ENCODE peak calls at places on chromosomes 6 and 20, in six cellular contexts. One of them, this sample, is unnamed.
A peak's percentile ranks its signal among the peaks of the same experiment; 100 is the strongest.

GRCh38 chr6:141326925-141327324 is 805.8 kb upstream of the GJE1 start:
- DNase-seq in prostate gland: no peak
- DNase-seq in sigmoid colon: no peak
- DNase-seq in stomach: no peak
- DNase-seq in GM23338: no peak
- DNase-seq in spleen: no peak
- DNase-seq in this sample: no peak

GRCh38 chr6:130500693-130501092 is 134.9 kb downstream of the TMEM200A start:
- DNase-seq in prostate gland: no peak
- DNase-seq in sigmoid colon: no peak
- DNase-seq in stomach: no peak
- DNase-seq in GM23338: no peak
- DNase-seq in spleen: no peak
- DNase-seq in this sample: no peak

GRCh38 chr6:112116215-112116614 is 28.8 kb downstream of the FAM229B start:
- DNase-seq in prostate gland: no peak
- DNase-seq in sigmoid colon: no peak
- DNase-seq in stomach: no peak
- DNase-seq in GM23338: peak; percentile 30
- DNase-seq in spleen: no peak
- DNase-seq in this sample: no peak

GRCh38 chr20:61731363-61732181 is 334.1 kb downstream of the TAF4 start:
- DNase-seq in prostate gland: no peak
- DNase-seq in sigmoid colon: no peak
- DNase-seq in stomach: no peak
- DNase-seq in GM23338: no peak
- DNase-seq in spleen: peak; percentile 57
- DNase-seq in this sample: no peak

GRCh38 chr6:154138806-154139205 is 99.8 kb downstream of the OPRM1 start:
- DNase-seq in prostate gland: no peak
- DNase-seq in sigmoid colon: no peak
- DNase-seq in stomach: no peak
- DNase-seq in GM23338: no peak
- DNase-seq in spleen: no peak
- DNase-seq in this sample: no peak

GRCh38 chr6:86306210-86306609 is 631.1 kb upstream of the HTR1E start:
- DNase-seq in prostate gland: no peak
- DNase-seq in sigmoid colon: no peak
- DNase-seq in stomach: no peak
- DNase-seq in GM23338: no peak
- DNase-seq in spleen: peak; percentile 53
- DNase-seq in this sample: no peak

GRCh38 chr20:24634855-24635254 is 165.4 kb downstream of the SYNDIG1 start:
- DNase-seq in prostate gland: no peak
- DNase-seq in sigmoid colon: no peak
- DNase-seq in stomach: no peak
- DNase-seq in GM23338: peak; percentile 24
- DNase-seq in spleen: no peak
- DNase-seq in this sample: no peak

GRCh38 chr20:9068232-9068781 is 580 bp upstream of the PLCB4 start:
- DNase-seq in prostate gland: peak; percentile 40
- DNase-seq in sigmoid colon: peak; percentile 70
- DNase-seq in stomach: peak; percentile 70
- DNase-seq in GM23338: peak; percentile 75
- DNase-seq in spleen: peak; percentile 69
- DNase-seq in this sample: no peak

GRCh38 chr6:5730586-5731263 is 276.0 kb downstream of the NRN1 start:
- DNase-seq in prostate gland: no peak
- DNase-seq in sigmoid colon: no peak
- DNase-seq in stomach: no peak
- DNase-seq in GM23338: no peak
- DNase-seq in spleen: no peak
- DNase-seq in this sample: no peak

GRCh38 chr20:63826753-63827152 is 4.3 kb downstream of the ZBTB46 start:
- DNase-seq in prostate gland: no peak
- DNase-seq in sigmoid colon: no peak
- DNase-seq in stomach: no peak
- DNase-seq in GM23338: no peak
- DNase-seq in spleen: no peak
- DNase-seq in this sample: no peak

GRCh38 chr6:5173862-5174643 is 86.7 kb downstream of the LYRM4 start:
- DNase-seq in prostate gland: no peak
- DNase-seq in sigmoid colon: no peak
- DNase-seq in stomach: no peak
- DNase-seq in GM23338: peak; percentile 33
- DNase-seq in spleen: no peak
- DNase-seq in this sample: peak; percentile 87

GRCh38 chr6:7993952-7994351 is 70.2 kb downstream of the BLOC1S5 start:
- DNase-seq in prostate gland: no peak
- DNase-seq in sigmoid colon: no peak
- DNase-seq in stomach: no peak
- DNase-seq in GM23338: peak; percentile 58
- DNase-seq in spleen: no peak
- DNase-seq in this sample: no peak

GRCh38 chr6:7993399-7993798 is 70.8 kb downstream of the BLOC1S5 start:
- DNase-seq in prostate gland: no peak
- DNase-seq in sigmoid colon: no peak
- DNase-seq in stomach: no peak
- DNase-seq in GM23338: no peak
- DNase-seq in spleen: no peak
- DNase-seq in this sample: no peak

GRCh38 chr6:7991536-7991935 is 72.7 kb downstream of the BLOC1S5 start:
- DNase-seq in prostate gland: no peak
- DNase-seq in sigmoid colon: no peak
- DNase-seq in stomach: no peak
- DNase-seq in GM23338: no peak
- DNase-seq in spleen: no peak
- DNase-seq in this sample: no peak

GRCh38 chr6:7996538-7997225 is 67.5 kb downstream of the BLOC1S5 start:
- DNase-seq in prostate gland: no peak
- DNase-seq in sigmoid colon: peak; percentile 73
- DNase-seq in stomach: no peak
- DNase-seq in GM23338: no peak
- DNase-seq in spleen: no peak
- DNase-seq in this sample: no peak

GRCh38 chr6:7991992-7992815 is 72.0 kb downstream of the BLOC1S5 start:
- DNase-seq in prostate gland: no peak
- DNase-seq in sigmoid colon: peak; percentile 68
- DNase-seq in stomach: no peak
- DNase-seq in GM23338: peak; percentile 59
- DNase-seq in spleen: no peak
- DNase-seq in this sample: peak; percentile 13
- TF ChIP-seq POLR2AphosphoS5 in prostate gland: no peak
- TF ChIP-seq POLR2AphosphoS5 in sigmoid colon: no peak
- TF ChIP-seq POLR2AphosphoS5 in stomach: no peak
- TF ChIP-seq POLR2AphosphoS5 in GM23338: no peak
- TF ChIP-seq POLR2AphosphoS5 in spleen: no peak
- TF ChIP-seq POLR2AphosphoS5 in this sample: no peak

GRCh38 chr6:26158581-26159416 is 71.6 kb downstream of the HFE start:
- DNase-seq in prostate gland: peak; percentile 88
- DNase-seq in sigmoid colon: peak; percentile 89
- DNase-seq in stomach: peak; percentile 73
- DNase-seq in GM23338: peak; percentile 35
- DNase-seq in spleen: peak; percentile 91
- DNase-seq in this sample: peak; percentile 53
- TF ChIP-seq POLR2AphosphoS5 in prostate gland: peak; percentile 18
- TF ChIP-seq POLR2AphosphoS5 in sigmoid colon: no peak
- TF ChIP-seq POLR2AphosphoS5 in stomach: no peak
- TF ChIP-seq POLR2AphosphoS5 in GM23338: no peak
- TF ChIP-seq POLR2AphosphoS5 in spleen: no peak
- TF ChIP-seq POLR2AphosphoS5 in this sample: no peak

GRCh38 chr6:108661430-108661829 is 100.7 kb downstream of the FOXO3 start:
- DNase-seq in prostate gland: no peak
- DNase-seq in sigmoid colon: no peak
- DNase-seq in stomach: no peak
- DNase-seq in GM23338: no peak
- DNase-seq in spleen: no peak
- DNase-seq in this sample: no peak
- TF ChIP-seq POLR2AphosphoS5 in prostate gland: no peak
- TF ChIP-seq POLR2AphosphoS5 in sigmoid colon: no peak
- TF ChIP-seq POLR2AphosphoS5 in stomach: no peak
- TF ChIP-seq POLR2AphosphoS5 in GM23338: no peak
- TF ChIP-seq POLR2AphosphoS5 in spleen: no peak
- TF ChIP-seq POLR2AphosphoS5 in this sample: no peak

GRCh38 chr20:38073307-38074010 is 39.9 kb downstream of the RPRD1B start:
- DNase-seq in prostate gland: peak; percentile 44
- DNase-seq in sigmoid colon: peak; percentile 92
- DNase-seq in stomach: peak; percentile 28
- DNase-seq in GM23338: peak; percentile 86
- DNase-seq in spleen: no peak
- DNase-seq in this sample: no peak

GRCh38 chr20:38076548-38076947 is 43.0 kb downstream of the RPRD1B start:
- DNase-seq in prostate gland: no peak
- DNase-seq in sigmoid colon: no peak
- DNase-seq in stomach: no peak
- DNase-seq in GM23338: no peak
- DNase-seq in spleen: no peak
- DNase-seq in this sample: no peak

GRCh38 chr20:38072885-38073284 is 39.3 kb downstream of the RPRD1B start:
- DNase-seq in prostate gland: no peak
- DNase-seq in sigmoid colon: no peak
- DNase-seq in stomach: no peak
- DNase-seq in GM23338: no peak
- DNase-seq in spleen: no peak
- DNase-seq in this sample: no peak

GRCh38 chr20:38079353-38079752 is 45.8 kb downstream of the RPRD1B start:
- DNase-seq in prostate gland: no peak
- DNase-seq in sigmoid colon: no peak
- DNase-seq in stomach: no peak
- DNase-seq in GM23338: no peak
- DNase-seq in spleen: no peak
- DNase-seq in this sample: no peak

GRCh38 chr20:38075161-38075998 is 41.8 kb downstream of the RPRD1B start:
- DNase-seq in prostate gland: no peak
- DNase-seq in sigmoid colon: no peak
- DNase-seq in stomach: no peak
- DNase-seq in GM23338: no peak
- DNase-seq in spleen: no peak
- DNase-seq in this sample: no peak
- TF ChIP-seq POLR2AphosphoS5 in prostate gland: no peak
- TF ChIP-seq POLR2AphosphoS5 in sigmoid colon: no peak
- TF ChIP-seq POLR2AphosphoS5 in stomach: no peak
- TF ChIP-seq POLR2AphosphoS5 in GM23338: no peak
- TF ChIP-seq POLR2AphosphoS5 in spleen: no peak
- TF ChIP-seq POLR2AphosphoS5 in this sample: no peak

GRCh38 chr6:21586760-21587181 is 6.8 kb upstream of the SOX4 start:
- DNase-seq in prostate gland: peak; percentile 38
- DNase-seq in sigmoid colon: no peak
- DNase-seq in stomach: peak; percentile 49
- DNase-seq in GM23338: no peak
- DNase-seq in spleen: no peak
- DNase-seq in this sample: no peak

GRCh38 chr6:21587925-21588811 is 5.4 kb upstream of the SOX4 start:
- DNase-seq in prostate gland: peak; percentile 61
- DNase-seq in sigmoid colon: peak; percentile 75
- DNase-seq in stomach: peak; percentile 57
- DNase-seq in GM23338: peak; percentile 57
- DNase-seq in spleen: peak; percentile 88
- DNase-seq in this sample: no peak

GRCh38 chr6:21586300-21586699 is 7.3 kb upstream of the SOX4 start:
- DNase-seq in prostate gland: no peak
- DNase-seq in sigmoid colon: no peak
- DNase-seq in stomach: no peak
- DNase-seq in GM23338: no peak
- DNase-seq in spleen: no peak
- DNase-seq in this sample: no peak

GRCh38 chr6:21588812-21589811 is 4.4 kb upstream of the SOX4 start:
- DNase-seq in prostate gland: peak; percentile 85
- DNase-seq in sigmoid colon: peak; percentile 91
- DNase-seq in stomach: peak; percentile 92
- DNase-seq in GM23338: peak; percentile 94
- DNase-seq in spleen: peak; percentile 97
- DNase-seq in this sample: no peak

GRCh38 chr6:21587182-21587924 is 6.2 kb upstream of the SOX4 start:
- DNase-seq in prostate gland: peak; percentile 56
- DNase-seq in sigmoid colon: peak; percentile 72
- DNase-seq in stomach: peak; percentile 67
- DNase-seq in GM23338: peak; percentile 82
- DNase-seq in spleen: peak; percentile 85
- DNase-seq in this sample: no peak
- TF ChIP-seq POLR2AphosphoS5 in prostate gland: no peak
- TF ChIP-seq POLR2AphosphoS5 in sigmoid colon: no peak
- TF ChIP-seq POLR2AphosphoS5 in stomach: no peak
- TF ChIP-seq POLR2AphosphoS5 in GM23338: peak; percentile 11
- TF ChIP-seq POLR2AphosphoS5 in spleen: no peak
- TF ChIP-seq POLR2AphosphoS5 in this sample: no peak